ENCODE peak calls at places on chromosomes 5 and 9, in seven cellular contexts. C is suprapubic skin, D is A549, X is SK-N-SH, E is tibial nerve, K is H1, Z is sigmoid colon. O is an unnamed sample.

GRCh38 chr5:79787448-79787847 is 97.8 kb downstream of the CMYA5 start:
- DNase-seq in D (no peak), Z (no peak), E (no peak), X (no peak), C (no peak), K (no peak), O (no peak)

GRCh38 chr5:11897831-11898230 is 6.4 kb downstream of the CTNND2 start:
- DNase-seq in E (no peak), C (no peak), Z (no peak), D (no peak), K (no peak), X (no peak), O (no peak)

GRCh38 chr9:2583308-2584013 is 38.1 kb upstream of the VLDLR start:
- DNase-seq in E (no peak), Z (no peak), X (no peak), D (no peak), C (no peak), K (no peak), O (no peak)

GRCh38 chr5:43661102-43661501 is 58.1 kb downstream of the NNT start:
- DNase-seq in K (no peak), E (no peak), Z (no peak), D (no peak), X (peak), C (no peak), O (peak)

GRCh38 chr5:533243-534005 is 9.2 kb upstream of the SLC9A3 start:
- DNase-seq in K (no peak), E (no peak), C (no peak), Z (no peak), X (no peak), D (no peak), O (no peak)

GRCh38 chr5:62100201-62100600 is 205.8 kb upstream of the KIF2A start:
- DNase-seq in X (no peak), C (no peak), E (no peak), D (no peak), K (no peak), Z (no peak), O (no peak)

GRCh38 chr9:136532799-136533774 is 12.8 kb downstream of the NOTCH1 start:
- DNase-seq in E (no peak), X (no peak), K (no peak), Z (no peak), C (no peak), D (no peak), O (no peak)

GRCh38 chr5:76818844-76819831 is at the start of gene F2RL1:
- DNase-seq in D (peak), C (peak), K (peak), E (no peak), X (peak), Z (no peak), O (peak)

GRCh38 chr5:95487880-95488279 is 66.9 kb downstream of the SKIC3 start:
- DNase-seq in K (no peak), X (no peak), D (no peak), Z (no peak), E (no peak), C (no peak), O (no peak)

GRCh38 chr5:121138495-121138907 is 674.4 kb downstream of the PRR16 start:
- DNase-seq in C (no peak), Z (no peak), D (no peak), X (peak), K (no peak), E (no peak), O (no peak)

GRCh38 chr5:142014911-142015584 is 2.2 kb upstream of the GNPDA1 start:
- DNase-seq in Z (no peak), K (no peak), E (no peak), X (peak), D (peak), C (no peak), O (peak)

DNA sequence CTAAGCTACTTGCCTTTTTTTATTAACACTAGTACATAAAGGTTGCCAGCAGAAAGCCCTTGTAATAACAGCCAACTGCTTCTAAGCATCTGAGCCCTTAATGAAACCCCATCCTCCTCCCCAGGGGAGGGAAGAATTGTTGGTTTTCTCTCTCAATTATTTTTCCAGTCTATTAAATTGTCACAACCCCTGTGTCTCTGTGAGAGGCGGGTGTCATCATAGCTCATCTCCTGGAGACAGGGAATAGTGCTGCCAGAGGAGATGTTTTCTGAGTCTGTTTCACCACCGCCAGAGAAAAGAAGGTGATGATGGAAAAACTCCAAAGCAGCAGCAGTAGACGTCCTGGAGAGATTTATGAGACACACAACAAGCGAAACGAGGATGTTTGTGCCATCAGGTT is 271.1 kb upstream of the NMUR2 start:
- DNase-seq in Z (no peak), X (no peak), K (no peak), E (no peak), C (no peak), D (no peak), O (no peak)
- TF ChIP-seq EP300 in Z (no peak), X (no peak), K (no peak), E (no peak), C (no peak), D (no peak), O (no peak)

GRCh38 chr5:154653764-154654483 is 101.3 kb upstream of the LARP1 start:
- DNase-seq in E (no peak), K (no peak), X (peak), D (no peak), Z (no peak), C (no peak), O (no peak)

GRCh38 chr5:154652746-154653417 is 102.3 kb upstream of the LARP1 start:
- DNase-seq in X (no peak), E (no peak), D (no peak), Z (no peak), C (no peak), K (no peak), O (no peak)

GRCh38 chr5:154653418-154653763 is 101.8 kb upstream of the LARP1 start:
- DNase-seq in E (no peak), Z (no peak), X (no peak), K (no peak), D (no peak), C (no peak), O (peak)

DNA sequence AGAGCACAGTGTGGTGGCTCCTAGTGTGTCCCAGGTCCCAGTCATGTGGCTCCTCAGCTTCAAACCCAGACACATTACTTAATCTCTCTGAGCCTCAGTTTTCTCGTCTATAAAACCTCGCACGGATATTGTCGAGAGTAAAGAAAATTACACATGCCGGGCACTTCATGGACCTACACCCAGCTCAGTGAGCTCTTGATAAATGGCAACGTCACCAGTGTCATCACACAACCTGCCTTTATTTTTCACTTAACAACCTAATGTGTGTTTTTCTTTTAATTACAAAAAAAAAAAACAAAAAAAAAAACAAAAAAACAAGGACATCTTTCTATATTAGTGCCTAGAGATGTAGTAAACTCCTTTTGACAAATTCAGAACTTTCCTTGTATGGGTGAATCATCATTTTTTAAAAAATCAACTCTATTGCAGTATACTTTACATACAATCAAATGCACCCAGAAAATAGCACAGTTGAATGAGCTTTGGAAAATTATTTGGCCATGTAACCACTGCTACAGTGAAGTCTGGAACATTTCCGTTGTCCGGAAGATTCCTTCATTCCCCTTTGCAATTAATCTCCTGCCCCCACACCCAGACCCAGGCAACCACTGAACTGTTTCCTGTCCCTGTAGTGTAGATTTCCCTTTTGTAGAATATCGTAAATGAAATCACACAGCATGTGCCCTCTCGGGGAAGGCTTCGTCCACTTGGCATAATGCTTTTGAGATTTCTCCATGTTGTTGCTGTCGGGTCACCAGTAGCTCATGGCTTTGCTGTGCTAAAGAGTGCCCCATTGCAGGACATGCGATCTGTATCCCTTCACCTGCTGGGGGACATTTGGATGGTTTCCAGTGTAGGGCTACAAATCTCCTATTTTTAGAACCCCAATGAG is 100.4 kb upstream of the LARP1 start:
- DNase-seq in D (no peak), Z (no peak), E (no peak), K (no peak), X (no peak), C (no peak), O (no peak)
- TF ChIP-seq EP300 in D (no peak), Z (no peak), E (no peak), K (no peak), X (no peak), C (no peak), O (no peak)

GRCh38 chr5:170542691-170543275 is 39.0 kb downstream of the KCNIP1 start:
- DNase-seq in C (no peak), X (no peak), Z (peak), K (no peak), E (no peak), D (no peak), O (no peak)

GRCh38 chr5:170538096-170538465 is 34.3 kb downstream of the KCNIP1 start:
- DNase-seq in K (no peak), Z (no peak), D (no peak), E (no peak), X (no peak), C (peak), O (no peak)

GRCh38 chr5:170538970-170539586 is 35.3 kb downstream of the KCNIP1 start:
- DNase-seq in C (peak), Z (peak), D (no peak), K (no peak), X (no peak), E (no peak), O (no peak)

GRCh38 chr5:170540276-170540675 is 36.5 kb downstream of the KCNIP1 start:
- DNase-seq in K (no peak), C (no peak), E (no peak), D (no peak), X (no peak), Z (peak), O (no peak)

DNA sequence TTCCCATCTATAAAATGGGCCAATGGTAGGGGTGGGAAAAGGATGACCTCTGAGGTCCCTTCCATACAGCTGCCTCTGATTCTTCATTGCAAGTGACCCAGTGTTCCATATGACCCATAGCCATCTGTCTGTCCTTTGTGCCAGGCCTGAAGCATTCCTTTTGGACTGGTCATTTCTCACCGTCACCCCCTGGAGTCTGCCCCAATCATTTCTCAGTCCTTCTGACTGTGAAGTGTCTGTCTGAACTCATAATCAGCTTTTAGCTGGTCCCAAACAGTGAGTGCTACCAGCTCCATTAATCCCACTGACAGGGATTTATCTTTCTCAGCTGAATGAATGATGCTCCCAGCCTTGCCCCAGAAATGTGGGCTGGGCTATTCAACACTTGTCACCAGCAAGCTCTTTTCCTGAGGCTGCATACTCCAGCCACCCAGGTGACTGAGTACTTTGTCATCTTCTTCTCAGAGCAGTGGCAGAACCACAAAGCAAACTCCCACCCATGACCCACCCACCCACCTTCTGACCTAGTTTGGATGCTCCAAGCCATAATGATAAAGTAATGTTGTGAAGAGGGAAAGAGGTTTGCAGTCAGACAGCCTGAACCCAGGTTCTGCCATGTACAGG is 37.4 kb downstream of the KCNIP1 start:
- DNase-seq in Z (peak), C (no peak), D (no peak), E (no peak), X (no peak), K (no peak), O (no peak)
- TF ChIP-seq EP300 in Z (no peak), C (no peak), D (no peak), E (no peak), X (no peak), K (no peak), O (no peak)

GRCh38 chr9:122941560-122942234 is 877 bp downstream of the RABGAP1 start:
- DNase-seq in K (no peak), C (no peak), D (peak), X (no peak), Z (peak), E (no peak), O (peak)

GRCh38 chr9:122944960-122945888 is 4.4 kb downstream of the RABGAP1 start:
- DNase-seq in C (no peak), K (no peak), X (no peak), D (no peak), E (no peak), Z (no peak), O (no peak)

GRCh38 chr9:122936883-122937282 is 3.9 kb upstream of the RABGAP1 start:
- DNase-seq in X (no peak), D (no peak), E (no peak), K (no peak), Z (no peak), C (no peak), O (no peak)

GRCh38 chr9:122939611-122940010 is 1.2 kb upstream of the RABGAP1 start:
- DNase-seq in E (no peak), K (no peak), Z (no peak), X (no peak), C (no peak), D (no peak), O (no peak)

DNA sequence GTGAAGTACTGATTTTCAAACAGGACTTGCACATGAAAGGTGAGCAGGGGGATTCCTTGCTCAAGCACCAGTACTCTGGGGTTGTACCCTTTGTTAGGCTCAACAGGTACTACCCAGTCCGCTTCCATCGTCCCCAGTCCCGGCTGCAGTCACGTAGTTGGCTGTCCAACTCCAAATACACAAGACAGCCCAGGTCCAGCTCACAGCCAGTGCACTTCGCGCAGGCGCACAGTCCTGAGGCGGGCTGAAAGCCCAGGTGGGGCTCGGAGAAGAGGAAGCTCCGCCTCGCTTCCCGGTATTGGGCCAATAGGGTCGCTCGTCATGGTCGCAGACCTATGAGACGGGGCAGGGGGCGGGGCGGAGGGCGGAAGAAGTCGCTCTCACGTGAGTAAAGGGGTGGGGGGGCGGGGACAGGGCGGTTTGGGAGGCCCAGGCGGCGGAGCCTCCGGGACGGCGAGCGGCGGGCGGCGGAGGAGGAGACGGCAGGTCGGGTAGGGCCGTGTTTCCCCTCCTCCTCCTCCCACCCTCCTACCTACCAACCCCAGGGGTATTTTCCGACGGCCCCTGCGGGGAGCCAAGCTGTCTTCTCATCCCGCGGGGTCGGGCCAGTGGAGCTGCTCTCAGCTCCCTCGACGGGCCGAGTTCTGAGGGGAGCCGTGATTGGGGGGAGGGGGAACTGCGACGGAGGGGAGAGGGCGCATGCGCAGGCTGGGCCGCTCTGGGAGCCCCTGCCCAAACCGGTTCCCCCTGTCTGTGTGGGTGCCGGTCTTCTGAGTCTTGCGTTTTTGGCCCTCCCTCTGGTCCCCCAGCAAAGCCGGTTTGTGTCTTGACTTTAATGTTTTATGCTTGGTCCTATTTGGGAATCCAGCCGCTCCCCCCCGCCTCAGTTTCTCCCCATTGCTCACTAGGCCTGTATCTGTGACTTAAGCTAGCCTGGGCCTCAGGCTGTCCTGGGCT is at the start of gene RABGAP1:
- DNase-seq in Z (peak), E (peak), D (peak), C (peak), X (peak), K (peak), O (peak)
- TF ChIP-seq EP300 in Z (no peak), E (no peak), D (no peak), C (no peak), X (no peak), K (no peak), O (no peak)

O was measured in HepG2.